ENCODE peak calls at places on chromosomes 6 and 20, in eight cellular contexts. W is skeletal muscle cell, X is globus pallidus, C is T-helper 1 cell, J is bronchial epithelial cell, Y is left colon, Z is GM03348, V is neuronal stem cell. N is an unnamed sample.

GRCh38 chr6:111805511-111806181 is 67.6 kb downstream of the FYN start:
- DNase-seq in W (peak; percentile 60), X (no peak), C (no peak), J (peak; percentile 15), Y (no peak), Z (peak; percentile 36), V (no peak), N (peak; percentile 68)

GRCh38 chr6:45562171-45562570 is 184.4 kb upstream of the SUPT3H start:
- DNase-seq in W (no peak), X (no peak), C (no peak), J (no peak), Y (no peak), Z (no peak), V (no peak), N (no peak)

GRCh38 chr6:15491255-15491985 is 171.4 kb downstream of the DTNBP1 start:
- DNase-seq in W (peak; percentile 47), X (peak; percentile 95), C (no peak), J (peak; percentile 47), Y (peak; percentile 69), Z (peak; percentile 85), V (peak; percentile 47), N (peak; percentile 58)

GRCh38 chr20:25148181-25148981 is 47.1 kb upstream of the ENTPD6 start:
- DNase-seq in W (peak; percentile 4), X (no peak), C (no peak), J (peak; percentile 12), Y (peak; percentile 49), Z (peak; percentile 50), V (no peak), N (peak; percentile 18)

GRCh38 chr6:161557333-161558107 is 283.7 kb upstream of the AGPAT4 start:
- DNase-seq in W (no peak), X (no peak), C (no peak), J (no peak), Y (no peak), Z (no peak), V (no peak), N (no peak)

GRCh38 chr20:3751284-3751663 is 16.3 kb downstream of the ADISSP start:
- DNase-seq in W (no peak), X (no peak), C (no peak), J (no peak), Y (no peak), Z (no peak), V (no peak), N (no peak)

GRCh38 chr20:17571153-17571527 is 1.3 kb downstream of the DSTN start:
- DNase-seq in W (no peak), X (no peak), C (no peak), J (no peak), Y (no peak), Z (no peak), V (no peak), N (no peak)

GRCh38 chr20:31590717-31591225 is 14.3 kb upstream of the ID1 start:
- DNase-seq in W (no peak), X (no peak), C (no peak), J (no peak), Y (no peak), Z (no peak), V (no peak), N (no peak)

GRCh38 chr6:22333802-22334201 is 37.0 kb upstream of the PRL start:
- DNase-seq in W (no peak), X (no peak), C (no peak), J (no peak), Y (no peak), Z (no peak), V (no peak), N (no peak)

GRCh38 chr6:32993363-32993973 is 15.9 kb downstream of the HLA-DOA start:
- DNase-seq in W (no peak), X (no peak), C (no peak), J (no peak), Y (no peak), Z (no peak), V (no peak), N (no peak)

GRCh38 chr20:2244993-2245392 is 50.8 kb upstream of the TGM3 start:
- DNase-seq in W (no peak), X (no peak), C (no peak), J (no peak), Y (no peak), Z (no peak), V (no peak), N (no peak)

GRCh38 chr6:119349341-119350201 is at the start of gene MAN1A1:
- DNase-seq in W (peak; percentile 45), X (peak; percentile 67), C (peak; percentile 67), J (peak; percentile 29), Y (peak; percentile 91), Z (peak; percentile 99), V (peak; percentile 91), N (peak; percentile 91)

GRCh38 chr6:12065321-12066140 is 53.4 kb downstream of the HIVEP1 start:
- DNase-seq in W (no peak), X (no peak), C (no peak), J (no peak), Y (no peak), Z (no peak), V (no peak), N (no peak)

GRCh38 chr6:119196732-119197131 is 118.3 kb upstream of the FAM184A start:
- DNase-seq in W (no peak), X (no peak), C (no peak), J (no peak), Y (no peak), Z (no peak), V (no peak), N (no peak)

GRCh38 chr6:168128006-168128630 is 49.1 kb upstream of the FRMD1 start:
- DNase-seq in W (no peak), X (no peak), C (no peak), J (no peak), Y (no peak), Z (no peak), V (no peak), N (no peak)

GRCh38 chr20:5973172-5973571 is 22.7 kb downstream of the MCM8 start:
- DNase-seq in W (no peak), X (no peak), C (no peak), J (peak; percentile 99), Y (no peak), Z (no peak), V (no peak), N (no peak)

GRCh38 chr6:142075516-142076101 is 57.1 kb upstream of the GJE1 start:
- DNase-seq in W (no peak), X (no peak), C (no peak), J (peak; percentile 36), Y (no peak), Z (no peak), V (no peak), N (no peak)

GRCh38 chr6:30700340-30700739 is 9.6 kb upstream of the NRM start:
- DNase-seq in W (no peak), X (no peak), C (no peak), J (peak; percentile 44), Y (no peak), Z (no peak), V (no peak), N (no peak)

GRCh38 chr6:80333342-80333741 is 226.9 kb downstream of the BCKDHB start:
- DNase-seq in W (no peak), X (no peak), C (no peak), J (no peak), Y (no peak), Z (no peak), V (no peak), N (no peak)

GRCh38 chr20:50191065-50191565 is 485 bp downstream of the CEBPB start:
- DNase-seq in W (no peak), X (no peak), C (peak; percentile 28), J (no peak), Y (peak; percentile 80), Z (peak; percentile 73), V (no peak), N (peak; percentile 48)

GRCh38 chr6:133730881-133731280 is 158.0 kb upstream of the TCF21 start:
- DNase-seq in W (no peak), X (no peak), C (no peak), J (peak; percentile 43), Y (no peak), Z (peak; percentile 11), V (no peak), N (no peak)

GRCh38 chr6:113634352-113635163 is 222.6 kb upstream of the MARCKS start:
- DNase-seq in W (peak; percentile 64), X (no peak), C (no peak), J (peak; percentile 82), Y (no peak), Z (peak; percentile 36), V (no peak), N (peak; percentile 48)

GRCh38 chr6:155782320-155782730 is 326.7 kb upstream of the NOX3 start:
- DNase-seq in W (peak; percentile 60), X (no peak), C (no peak), J (peak; percentile 96), Y (peak; percentile 3), Z (peak; percentile 26), V (no peak), N (no peak)

GRCh38 chr6:160222491-160222890 is 36.1 kb downstream of the SLC22A2 start:
- DNase-seq in W (no peak), X (no peak), C (no peak), J (no peak), Y (no peak), Z (no peak), V (no peak), N (no peak)

GRCh38 chr6:79250107-79250514 is 15.6 kb upstream of the HMGN3 start:
- DNase-seq in W (no peak), X (peak; percentile 26), C (no peak), J (no peak), Y (no peak), Z (no peak), V (no peak), N (no peak)

GRCh38 chr6:88031550-88031949 is 16.1 kb upstream of the SPACA1 start:
- DNase-seq in W (no peak), X (no peak), C (no peak), J (no peak), Y (no peak), Z (no peak), V (no peak), N (no peak)